ENCODE peak calls at places on chromosomes 12 and 14, in five cellular contexts. One of them, this sample, is unnamed.

GRCh38 chr14:94120667-94121335 is 8.6 kb downstream of the IFI27L2 start:
- DNase-seq in epithelial cell of esophagus: peak
- DNase-seq in endothelial cell of umbilical vein: peak
- DNase-seq in AG10803: peak
- DNase-seq in GM12865: no peak
- DNase-seq in this sample: peak

GRCh38 chr12:131065801-131066200 is 112.1 kb downstream of the ADGRD1 start:
- DNase-seq in GM12865: no peak
- DNase-seq in epithelial cell of esophagus: no peak
- DNase-seq in endothelial cell of umbilical vein: no peak
- DNase-seq in AG10803: no peak
- DNase-seq in this sample: no peak

GRCh38 chr12:78888583-78888982 is 24.0 kb downstream of the SYT1 start:
- DNase-seq in GM12865: peak
- DNase-seq in endothelial cell of umbilical vein: no peak
- DNase-seq in AG10803: no peak
- DNase-seq in epithelial cell of esophagus: peak
- DNase-seq in this sample: no peak

GRCh38 chr14:79091381-79091963 is 921.3 kb downstream of the NRXN3 start:
- DNase-seq in GM12865: no peak
- DNase-seq in AG10803: no peak
- DNase-seq in epithelial cell of esophagus: no peak
- DNase-seq in endothelial cell of umbilical vein: no peak
- DNase-seq in this sample: no peak

GRCh38 chr12:4506430-4506829 is 32.3 kb upstream of the RAD51AP1 start:
- DNase-seq in endothelial cell of umbilical vein: no peak
- DNase-seq in epithelial cell of esophagus: no peak
- DNase-seq in AG10803: no peak
- DNase-seq in GM12865: no peak
- DNase-seq in this sample: no peak

GRCh38 chr12:5163661-5164060 is 120.0 kb downstream of the KCNA5 start:
- DNase-seq in GM12865: no peak
- DNase-seq in epithelial cell of esophagus: no peak
- DNase-seq in endothelial cell of umbilical vein: no peak
- DNase-seq in AG10803: no peak
- DNase-seq in this sample: no peak

GRCh38 chr12:5661820-5662219 is 229.9 kb downstream of the NTF3 start:
- DNase-seq in endothelial cell of umbilical vein: no peak
- DNase-seq in GM12865: no peak
- DNase-seq in epithelial cell of esophagus: no peak
- DNase-seq in AG10803: no peak
- DNase-seq in this sample: no peak

GRCh38 chr12:1839956-1840550 is 19.7 kb downstream of the LRTM2 start:
- DNase-seq in epithelial cell of esophagus: no peak
- DNase-seq in GM12865: no peak
- DNase-seq in endothelial cell of umbilical vein: no peak
- DNase-seq in AG10803: no peak
- DNase-seq in this sample: no peak

GRCh38 chr14:70254476-70254961 is 65.8 kb upstream of the SLC8A3 start:
- DNase-seq in AG10803: peak
- DNase-seq in epithelial cell of esophagus: peak
- DNase-seq in endothelial cell of umbilical vein: peak
- DNase-seq in GM12865: peak
- DNase-seq in this sample: peak

GRCh38 chr12:118307069-118307954 is 65.4 kb downstream of the TAOK3 start:
- DNase-seq in GM12865: peak
- DNase-seq in endothelial cell of umbilical vein: peak
- DNase-seq in AG10803: peak
- DNase-seq in epithelial cell of esophagus: peak
- DNase-seq in this sample: peak

GRCh38 chr12:117847371-117847770 is 121.4 kb downstream of the KSR2 start:
- DNase-seq in AG10803: no peak
- DNase-seq in endothelial cell of umbilical vein: no peak
- DNase-seq in epithelial cell of esophagus: no peak
- DNase-seq in GM12865: no peak
- DNase-seq in this sample: no peak

GRCh38 chr12:107337354-107338095 is 244.2 kb upstream of the CRY1 start:
- DNase-seq in epithelial cell of esophagus: peak
- DNase-seq in AG10803: no peak
- DNase-seq in GM12865: no peak
- DNase-seq in endothelial cell of umbilical vein: no peak
- DNase-seq in this sample: no peak

GRCh38 chr14:22520235-22520634 is 68.8 kb downstream of the DAD1 start:
- DNase-seq in GM12865: no peak
- DNase-seq in AG10803: peak
- DNase-seq in endothelial cell of umbilical vein: peak
- DNase-seq in epithelial cell of esophagus: peak
- DNase-seq in this sample: peak

GRCh38 chr14:22520786-22521185 is 68.2 kb downstream of the DAD1 start:
- DNase-seq in AG10803: no peak
- DNase-seq in GM12865: no peak
- DNase-seq in epithelial cell of esophagus: no peak
- DNase-seq in endothelial cell of umbilical vein: no peak
- DNase-seq in this sample: no peak

GRCh38 chr14:22518073-22518472 is 71.0 kb downstream of the DAD1 start:
- DNase-seq in GM12865: no peak
- DNase-seq in epithelial cell of esophagus: no peak
- DNase-seq in endothelial cell of umbilical vein: no peak
- DNase-seq in AG10803: no peak
- DNase-seq in this sample: no peak

GRCh38 chr14:22515961-22516360 is 73.1 kb downstream of the DAD1 start:
- DNase-seq in epithelial cell of esophagus: no peak
- DNase-seq in endothelial cell of umbilical vein: no peak
- DNase-seq in GM12865: no peak
- DNase-seq in AG10803: no peak
- DNase-seq in this sample: no peak

GRCh38 chr14:22517117-22517720 is 71.8 kb downstream of the DAD1 start:
- DNase-seq in endothelial cell of umbilical vein: no peak
- DNase-seq in GM12865: no peak
- DNase-seq in epithelial cell of esophagus: no peak
- DNase-seq in AG10803: no peak
- DNase-seq in this sample: no peak
- H3K4me3 ChIP-seq in endothelial cell of umbilical vein: no peak
- H3K4me3 ChIP-seq in GM12865: peak
- H3K4me3 ChIP-seq in epithelial cell of esophagus: no peak
- H3K4me3 ChIP-seq in AG10803: no peak
- H3K4me3 ChIP-seq in this sample: no peak

DNA sequence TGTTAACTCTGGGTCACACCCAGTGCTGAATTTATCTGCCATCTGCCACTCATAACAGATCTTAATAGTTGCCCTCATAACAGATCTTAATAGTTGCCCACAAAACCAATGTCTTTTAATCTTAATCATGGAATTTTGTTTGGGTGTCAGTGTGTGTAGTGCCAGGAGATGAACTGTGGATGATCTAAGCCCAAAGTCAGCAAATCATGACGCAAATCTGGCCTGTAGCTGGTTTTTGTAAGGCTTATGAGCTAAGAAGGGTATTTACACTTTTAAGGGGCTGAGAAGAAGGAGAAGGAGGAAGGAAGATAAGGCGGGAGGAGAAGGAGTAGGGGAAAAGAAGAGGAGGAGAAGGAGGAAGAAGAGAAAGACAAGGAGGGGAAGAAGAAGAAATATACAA is 10.0 kb upstream of the IL26 start:
- DNase-seq in epithelial cell of esophagus: no peak
- DNase-seq in GM12865: no peak
- DNase-seq in endothelial cell of umbilical vein: no peak
- DNase-seq in AG10803: no peak
- DNase-seq in this sample: peak
- TF ChIP-seq CTCF in epithelial cell of esophagus: no peak
- TF ChIP-seq CTCF in GM12865: no peak
- TF ChIP-seq CTCF in endothelial cell of umbilical vein: no peak
- TF ChIP-seq CTCF in AG10803: no peak
- TF ChIP-seq CTCF in this sample: no peak

DNA sequence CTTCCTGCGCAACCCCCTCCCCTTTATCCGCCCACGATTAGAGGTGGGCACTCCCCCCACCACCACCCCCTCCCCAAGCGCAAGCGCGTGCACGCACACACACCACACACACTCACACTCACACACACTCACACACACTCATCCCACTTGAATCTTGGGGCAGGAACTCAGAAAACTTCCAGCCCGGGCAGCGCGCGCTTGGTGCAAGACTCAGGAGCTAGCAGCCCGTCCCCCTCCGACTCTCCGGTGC is at the start of gene HMGA2:
- DNase-seq in epithelial cell of esophagus: no peak
- DNase-seq in endothelial cell of umbilical vein: peak
- DNase-seq in GM12865: peak
- DNase-seq in AG10803: peak
- DNase-seq in this sample: no peak
- H3K4me3 ChIP-seq in epithelial cell of esophagus: peak
- H3K4me3 ChIP-seq in endothelial cell of umbilical vein: peak
- H3K4me3 ChIP-seq in GM12865: peak
- H3K4me3 ChIP-seq in AG10803: peak
- H3K4me3 ChIP-seq in this sample: peak

GRCh38 chr12:47818701-47819543 is 781 bp downstream of the HDAC7 start:
- DNase-seq in AG10803: peak
- DNase-seq in epithelial cell of esophagus: no peak
- DNase-seq in endothelial cell of umbilical vein: peak
- DNase-seq in GM12865: peak
- DNase-seq in this sample: peak
- TF ChIP-seq CTCF in AG10803: peak
- TF ChIP-seq CTCF in epithelial cell of esophagus: peak
- TF ChIP-seq CTCF in endothelial cell of umbilical vein: peak
- TF ChIP-seq CTCF in GM12865: peak
- TF ChIP-seq CTCF in this sample: peak

GRCh38 chr12:42935090-42935489 is 345.5 kb upstream of the PRICKLE1 start:
- DNase-seq in epithelial cell of esophagus: no peak
- DNase-seq in GM12865: no peak
- DNase-seq in endothelial cell of umbilical vein: no peak
- DNase-seq in AG10803: no peak
- DNase-seq in this sample: no peak
- H3K4me3 ChIP-seq in epithelial cell of esophagus: no peak
- H3K4me3 ChIP-seq in GM12865: no peak
- H3K4me3 ChIP-seq in endothelial cell of umbilical vein: no peak
- H3K4me3 ChIP-seq in AG10803: no peak
- H3K4me3 ChIP-seq in this sample: no peak

DNA sequence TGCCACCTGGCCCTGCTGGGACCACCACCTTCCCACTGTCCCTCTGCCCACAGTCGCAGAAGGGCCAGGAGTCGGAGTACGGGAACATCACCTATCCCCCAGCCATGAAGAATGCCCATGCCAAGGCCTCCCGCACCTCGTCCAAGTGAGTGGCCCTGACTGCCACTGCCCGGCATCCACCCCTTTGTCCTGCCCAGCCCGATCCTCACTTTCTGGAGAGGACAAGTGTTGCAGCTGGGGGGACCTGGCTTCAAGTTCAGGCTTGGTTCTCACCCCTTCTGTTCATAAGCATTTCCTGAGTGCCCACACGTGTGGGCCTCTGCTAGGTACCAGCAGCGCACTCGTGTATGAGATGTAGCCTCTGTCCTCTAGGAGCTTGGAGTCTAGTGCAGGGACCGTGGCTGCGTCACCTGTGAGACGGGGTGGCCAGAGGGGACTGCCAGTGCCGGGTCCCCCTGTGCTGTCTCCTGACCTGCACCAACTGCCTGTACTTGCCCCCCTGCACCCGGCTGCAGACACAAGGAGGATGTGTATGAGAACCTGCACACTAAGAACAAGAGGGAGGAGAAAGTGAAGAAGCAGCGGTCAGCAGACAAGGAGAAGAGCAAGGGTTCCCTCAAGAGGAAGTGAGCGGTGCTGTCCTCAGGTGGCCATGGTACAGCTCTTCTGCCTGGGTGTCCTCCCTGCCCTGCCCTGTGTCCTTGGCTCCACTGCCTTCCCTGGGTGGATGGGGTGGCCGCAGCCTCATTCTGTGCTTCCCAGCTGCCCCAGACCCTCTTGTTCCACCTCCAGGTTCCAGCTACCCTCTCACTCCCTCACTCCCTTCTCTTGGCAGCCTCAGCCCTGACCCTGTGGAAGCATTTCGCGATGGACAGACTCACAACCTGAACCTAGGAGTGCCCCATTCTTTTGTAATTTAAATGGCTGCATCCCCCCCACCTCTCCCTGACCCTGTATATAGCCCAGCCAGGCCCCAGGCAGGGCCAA is 9.4 kb downstream of the PTPN6 start:
- DNase-seq in GM12865: peak
- DNase-seq in AG10803: peak
- DNase-seq in endothelial cell of umbilical vein: no peak
- DNase-seq in epithelial cell of esophagus: no peak
- DNase-seq in this sample: peak
- TF ChIP-seq CTCF in GM12865: peak
- TF ChIP-seq CTCF in AG10803: peak
- TF ChIP-seq CTCF in endothelial cell of umbilical vein: no peak
- TF ChIP-seq CTCF in epithelial cell of esophagus: peak
- TF ChIP-seq CTCF in this sample: peak

GRCh38 chr12:55682087-55682796 is 25.5 kb downstream of the ITGA7 start:
- DNase-seq in epithelial cell of esophagus: no peak
- DNase-seq in AG10803: no peak
- DNase-seq in GM12865: no peak
- DNase-seq in endothelial cell of umbilical vein: no peak
- DNase-seq in this sample: no peak
- H3K4me3 ChIP-seq in epithelial cell of esophagus: no peak
- H3K4me3 ChIP-seq in AG10803: no peak
- H3K4me3 ChIP-seq in GM12865: no peak
- H3K4me3 ChIP-seq in endothelial cell of umbilical vein: no peak
- H3K4me3 ChIP-seq in this sample: no peak

DNA sequence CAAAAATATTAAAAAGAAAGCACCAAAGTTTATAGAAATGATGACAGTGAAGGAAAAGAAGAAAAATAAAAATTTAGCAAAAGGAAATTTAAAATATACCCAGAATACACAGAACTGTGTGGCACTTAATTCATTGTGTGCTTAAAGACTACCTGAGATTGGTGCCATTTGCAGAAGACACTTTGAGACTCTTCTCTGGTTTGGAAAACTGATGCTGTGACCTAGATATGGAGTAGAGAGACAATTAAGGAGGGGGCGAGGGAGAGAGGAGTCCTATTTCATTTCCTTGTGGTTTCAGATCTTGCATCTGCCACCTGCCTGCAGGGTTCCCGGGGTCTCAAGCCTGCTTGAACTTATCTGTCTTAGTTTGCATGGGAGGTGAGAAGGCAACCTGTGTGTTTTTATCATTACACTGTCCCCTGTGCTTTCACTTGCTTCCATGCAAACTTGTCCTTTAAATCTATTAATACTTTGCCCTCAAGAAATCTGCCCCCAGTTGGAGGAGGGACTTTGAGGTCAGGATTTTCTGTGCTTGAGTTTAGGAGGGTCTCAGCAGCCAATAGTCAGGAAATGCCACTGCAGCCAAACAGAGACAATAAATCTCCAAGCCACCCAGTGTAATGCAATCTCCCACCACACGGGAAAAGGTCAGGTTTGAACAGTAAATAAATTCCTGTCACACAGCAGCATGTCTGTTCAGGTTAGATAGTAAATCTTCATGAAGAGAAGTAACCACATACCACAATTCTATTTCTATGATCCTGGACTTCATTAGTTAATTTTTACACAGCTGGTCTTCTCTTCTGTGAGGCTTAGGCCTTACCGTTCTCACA is 119.4 kb downstream of the CAND1 start:
- DNase-seq in AG10803: no peak
- DNase-seq in GM12865: no peak
- DNase-seq in epithelial cell of esophagus: peak
- DNase-seq in endothelial cell of umbilical vein: no peak
- DNase-seq in this sample: no peak
- TF ChIP-seq CTCF in AG10803: no peak
- TF ChIP-seq CTCF in GM12865: no peak
- TF ChIP-seq CTCF in epithelial cell of esophagus: peak
- TF ChIP-seq CTCF in endothelial cell of umbilical vein: no peak
- TF ChIP-seq CTCF in this sample: peak